ENCODE peak calls at places on chromosomes 12 and 14, in six cellular contexts. One of them, this sample, is unnamed.
A peak's percentile ranks its signal among the peaks of the same experiment; 100 is the strongest.

GRCh38 chr12:34398706-34399630 is 376.7 kb downstream of the ALG10 start:
- DNase-seq in HFFc6: no peak
- DNase-seq in pancreas: peak; percentile 3
- DNase-seq in iris pigment epithelial cell: no peak
- DNase-seq in left ventricle myocardium inferior: peak; percentile 9
- DNase-seq in activated T-helper 9 cell treated with anti-CD3 and anti-CD28 coated beads, Interleukin-2, amount 50 U/mL, for 16 hours: no peak
- DNase-seq in this sample: no peak

GRCh38 chr14:32639208-32639607 is 299.5 kb upstream of the NPAS3 start:
- DNase-seq in HFFc6: no peak
- DNase-seq in iris pigment epithelial cell: no peak
- DNase-seq in activated T-helper 9 cell treated with anti-CD3 and anti-CD28 coated beads, Interleukin-2, amount 50 U/mL, for 16 hours: no peak
- DNase-seq in left ventricle myocardium inferior: no peak
- DNase-seq in pancreas: no peak
- DNase-seq in this sample: no peak

GRCh38 chr12:93302331-93303229 is 75.1 kb upstream of the NUDT4 start:
- DNase-seq in HFFc6: peak; percentile 72
- DNase-seq in pancreas: no peak
- DNase-seq in iris pigment epithelial cell: peak; percentile 97
- DNase-seq in activated T-helper 9 cell treated with anti-CD3 and anti-CD28 coated beads, Interleukin-2, amount 50 U/mL, for 16 hours: no peak
- DNase-seq in left ventricle myocardium inferior: no peak
- DNase-seq in this sample: peak; percentile 67

GRCh38 chr14:102829106-102829505 is 51.9 kb downstream of the TRAF3 start:
- DNase-seq in HFFc6: no peak
- DNase-seq in pancreas: no peak
- DNase-seq in activated T-helper 9 cell treated with anti-CD3 and anti-CD28 coated beads, Interleukin-2, amount 50 U/mL, for 16 hours: no peak
- DNase-seq in iris pigment epithelial cell: peak; percentile 54
- DNase-seq in left ventricle myocardium inferior: no peak
- DNase-seq in this sample: no peak

GRCh38 chr14:69955855-69956567 is 76.8 kb downstream of the SMOC1 start:
- DNase-seq in HFFc6: no peak
- DNase-seq in left ventricle myocardium inferior: no peak
- DNase-seq in iris pigment epithelial cell: no peak
- DNase-seq in pancreas: no peak
- DNase-seq in activated T-helper 9 cell treated with anti-CD3 and anti-CD28 coated beads, Interleukin-2, amount 50 U/mL, for 16 hours: no peak
- DNase-seq in this sample: no peak

GRCh38 chr12:132275110-132275531 is 54.3 kb downstream of the GALNT9 start:
- DNase-seq in left ventricle myocardium inferior: no peak
- DNase-seq in pancreas: peak; percentile 13
- DNase-seq in iris pigment epithelial cell: peak; percentile 58
- DNase-seq in HFFc6: peak; percentile 45
- DNase-seq in activated T-helper 9 cell treated with anti-CD3 and anti-CD28 coated beads, Interleukin-2, amount 50 U/mL, for 16 hours: no peak
- DNase-seq in this sample: no peak

GRCh38 chr12:110102255-110102654 is 21.9 kb upstream of the IFT81 start:
- DNase-seq in pancreas: no peak
- DNase-seq in iris pigment epithelial cell: peak; percentile 82
- DNase-seq in activated T-helper 9 cell treated with anti-CD3 and anti-CD28 coated beads, Interleukin-2, amount 50 U/mL, for 16 hours: no peak
- DNase-seq in HFFc6: peak; percentile 74
- DNase-seq in left ventricle myocardium inferior: no peak
- DNase-seq in this sample: no peak

GRCh38 chr12:14560904-14561574 is 6.6 kb downstream of the PLBD1 start:
- DNase-seq in pancreas: no peak
- DNase-seq in iris pigment epithelial cell: no peak
- DNase-seq in activated T-helper 9 cell treated with anti-CD3 and anti-CD28 coated beads, Interleukin-2, amount 50 U/mL, for 16 hours: no peak
- DNase-seq in HFFc6: no peak
- DNase-seq in left ventricle myocardium inferior: no peak
- DNase-seq in this sample: no peak

GRCh38 chr14:47200740-47201139 is 474.7 kb downstream of the MDGA2 start:
- DNase-seq in iris pigment epithelial cell: no peak
- DNase-seq in left ventricle myocardium inferior: no peak
- DNase-seq in pancreas: no peak
- DNase-seq in HFFc6: no peak
- DNase-seq in activated T-helper 9 cell treated with anti-CD3 and anti-CD28 coated beads, Interleukin-2, amount 50 U/mL, for 16 hours: no peak
- DNase-seq in this sample: no peak

GRCh38 chr12:5043589-5044419 is at the start of gene KCNA5:
- DNase-seq in pancreas: no peak
- DNase-seq in activated T-helper 9 cell treated with anti-CD3 and anti-CD28 coated beads, Interleukin-2, amount 50 U/mL, for 16 hours: no peak
- DNase-seq in iris pigment epithelial cell: no peak
- DNase-seq in HFFc6: no peak
- DNase-seq in left ventricle myocardium inferior: peak; percentile 22
- DNase-seq in this sample: no peak

GRCh38 chr14:56108057-56108456 is 10.2 kb upstream of the PELI2 start:
- DNase-seq in pancreas: no peak
- DNase-seq in left ventricle myocardium inferior: no peak
- DNase-seq in HFFc6: no peak
- DNase-seq in iris pigment epithelial cell: no peak
- DNase-seq in activated T-helper 9 cell treated with anti-CD3 and anti-CD28 coated beads, Interleukin-2, amount 50 U/mL, for 16 hours: no peak
- DNase-seq in this sample: no peak

GRCh38 chr14:69081271-69081670 is 71.6 kb downstream of the DCAF5 start:
- DNase-seq in pancreas: no peak
- DNase-seq in iris pigment epithelial cell: peak; percentile 42
- DNase-seq in activated T-helper 9 cell treated with anti-CD3 and anti-CD28 coated beads, Interleukin-2, amount 50 U/mL, for 16 hours: no peak
- DNase-seq in HFFc6: no peak
- DNase-seq in left ventricle myocardium inferior: no peak
- DNase-seq in this sample: no peak